ENCODE peak calls at places on chromosomes 7 and 10, in six cellular contexts. One of them, this sample, is unnamed.
A peak's percentile ranks its signal among the peaks of the same experiment; 100 is the strongest.

GRCh38 chr7:37332218-37333016 is 116.2 kb downstream of the ELMO1 start:
- DNase-seq in K562: no peak
- DNase-seq in SK-N-SH: peak; percentile 48
- DNase-seq in HepG2: no peak
- DNase-seq in GM12878: no peak
- DNase-seq in H1: no peak
- DNase-seq in this sample: no peak

GRCh38 chr7:131605280-131605878 is 49.0 kb upstream of the PODXL start:
- DNase-seq in H1: peak; percentile 75
- DNase-seq in GM12878: no peak
- DNase-seq in HepG2: no peak
- DNase-seq in K562: no peak
- DNase-seq in SK-N-SH: no peak
- DNase-seq in this sample: no peak

GRCh38 chr7:9890092-9890491 is 1083.6 kb upstream of the PHF14 start:
- DNase-seq in GM12878: no peak
- DNase-seq in HepG2: no peak
- DNase-seq in H1: peak; percentile 53
- DNase-seq in K562: no peak
- DNase-seq in SK-N-SH: no peak
- DNase-seq in this sample: peak; percentile 0

GRCh38 chr7:117148971-117149370 is 173.9 kb downstream of the WNT2 start:
- DNase-seq in GM12878: no peak
- DNase-seq in SK-N-SH: no peak
- DNase-seq in H1: no peak
- DNase-seq in HepG2: no peak
- DNase-seq in K562: no peak
- DNase-seq in this sample: no peak

GRCh38 chr10:74982634-74982982 is 128.8 kb upstream of the SAMD8 start:
- DNase-seq in HepG2: no peak
- DNase-seq in K562: no peak
- DNase-seq in H1: no peak
- DNase-seq in GM12878: peak; percentile 36
- DNase-seq in SK-N-SH: no peak
- DNase-seq in this sample: no peak

GRCh38 chr10:25338271-25338670 is 163.5 kb downstream of the GPR158 start:
- DNase-seq in H1: no peak
- DNase-seq in K562: no peak
- DNase-seq in HepG2: no peak
- DNase-seq in GM12878: no peak
- DNase-seq in SK-N-SH: no peak
- DNase-seq in this sample: no peak

GRCh38 chr10:23693895-23694294 is 255.0 kb downstream of the OTUD1 start:
- DNase-seq in SK-N-SH: peak; percentile 10
- DNase-seq in K562: no peak
- DNase-seq in GM12878: no peak
- DNase-seq in HepG2: no peak
- DNase-seq in H1: peak; percentile 66
- DNase-seq in this sample: no peak

GRCh38 chr7:152891837-152892236 is 132.3 kb downstream of the ACTR3B start:
- DNase-seq in HepG2: no peak
- DNase-seq in GM12878: no peak
- DNase-seq in H1: no peak
- DNase-seq in SK-N-SH: no peak
- DNase-seq in K562: no peak
- DNase-seq in this sample: no peak

GRCh38 chr7:31408120-31408729 is 67.7 kb upstream of the NEUROD6 start:
- DNase-seq in SK-N-SH: no peak
- DNase-seq in GM12878: no peak
- DNase-seq in HepG2: no peak
- DNase-seq in K562: peak; percentile 6
- DNase-seq in H1: no peak
- DNase-seq in this sample: peak; percentile 84

GRCh38 chr10:11661441-11661840 is 50.0 kb upstream of the USP6NL start:
- DNase-seq in GM12878: no peak
- DNase-seq in H1: no peak
- DNase-seq in HepG2: no peak
- DNase-seq in SK-N-SH: no peak
- DNase-seq in K562: no peak
- DNase-seq in this sample: no peak

GRCh38 chr10:17981766-17982380 is 30.2 kb downstream of the SLC39A12 start:
- DNase-seq in HepG2: no peak
- DNase-seq in GM12878: no peak
- DNase-seq in SK-N-SH: no peak
- DNase-seq in K562: no peak
- DNase-seq in H1: no peak
- DNase-seq in this sample: no peak

GRCh38 chr10:13102002-13102794 is 2.2 kb downstream of the OPTN start:
- DNase-seq in GM12878: no peak
- DNase-seq in HepG2: peak; percentile 51
- DNase-seq in SK-N-SH: no peak
- DNase-seq in H1: no peak
- DNase-seq in K562: no peak
- DNase-seq in this sample: no peak

GRCh38 chr10:93461807-93462178 is 20.3 kb downstream of the MYOF start:
- DNase-seq in H1: no peak
- DNase-seq in GM12878: no peak
- DNase-seq in K562: no peak
- DNase-seq in HepG2: no peak
- DNase-seq in SK-N-SH: no peak
- DNase-seq in this sample: no peak

GRCh38 chr7:47581821-47582747 is at the start of gene TNS3:
- DNase-seq in SK-N-SH: peak; percentile 84
- DNase-seq in K562: no peak
- DNase-seq in H1: peak; percentile 78
- DNase-seq in GM12878: no peak
- DNase-seq in HepG2: no peak
- DNase-seq in this sample: no peak

GRCh38 chr10:126459878-126460481 is 71.7 kb upstream of the ADAM12 start:
- DNase-seq in SK-N-SH: no peak
- DNase-seq in HepG2: peak; percentile 38
- DNase-seq in K562: no peak
- DNase-seq in GM12878: no peak
- DNase-seq in H1: no peak
- DNase-seq in this sample: peak; percentile 96

GRCh38 chr10:51035344-51035743 is 38.9 kb upstream of the PRKG1 start:
- DNase-seq in HepG2: no peak
- DNase-seq in GM12878: no peak
- DNase-seq in H1: no peak
- DNase-seq in SK-N-SH: no peak
- DNase-seq in K562: no peak
- DNase-seq in this sample: no peak

GRCh38 chr10:63240807-63241206 is 107.7 kb downstream of the NRBF2 start:
- DNase-seq in HepG2: no peak
- DNase-seq in K562: no peak
- DNase-seq in GM12878: no peak
- DNase-seq in SK-N-SH: no peak
- DNase-seq in H1: no peak
- DNase-seq in this sample: no peak

GRCh38 chr7:7103343-7104313 is 78.7 kb upstream of the C1GALT1 start:
- DNase-seq in SK-N-SH: peak; percentile 67
- DNase-seq in HepG2: peak; percentile 61
- DNase-seq in K562: peak; percentile 82
- DNase-seq in H1: no peak
- DNase-seq in GM12878: peak; percentile 7
- DNase-seq in this sample: peak; percentile 66

GRCh38 chr10:132678436-132679216 is 107.3 kb downstream of the NKX6-2 start:
- DNase-seq in HepG2: no peak
- DNase-seq in K562: no peak
- DNase-seq in SK-N-SH: no peak
- DNase-seq in H1: no peak
- DNase-seq in GM12878: no peak
- DNase-seq in this sample: no peak

GRCh38 chr10:112363696-112364688 is 9.9 kb upstream of the ACSL5 start:
- DNase-seq in H1: no peak
- DNase-seq in SK-N-SH: no peak
- DNase-seq in HepG2: no peak
- DNase-seq in GM12878: no peak
- DNase-seq in K562: no peak
- DNase-seq in this sample: no peak

GRCh38 chr10:94213980-94214379 is 148.8 kb downstream of the NOC3L start:
- DNase-seq in SK-N-SH: no peak
- DNase-seq in H1: no peak
- DNase-seq in HepG2: no peak
- DNase-seq in GM12878: no peak
- DNase-seq in K562: no peak
- DNase-seq in this sample: no peak

GRCh38 chr7:134450296-134451000 is 8.5 kb downstream of the AKR1B1 start:
- DNase-seq in HepG2: no peak
- DNase-seq in H1: no peak
- DNase-seq in SK-N-SH: no peak
- DNase-seq in GM12878: no peak
- DNase-seq in K562: no peak
- DNase-seq in this sample: no peak

GRCh38 chr10:105138287-105138854 is 497.3 kb downstream of the SORCS3 start:
- DNase-seq in HepG2: no peak
- DNase-seq in SK-N-SH: peak; percentile 7
- DNase-seq in H1: no peak
- DNase-seq in K562: no peak
- DNase-seq in GM12878: no peak
- DNase-seq in this sample: no peak

GRCh38 chr7:123863461-123863860 is 18.5 kb downstream of the HYAL4 start:
- DNase-seq in K562: no peak
- DNase-seq in SK-N-SH: no peak
- DNase-seq in GM12878: no peak
- DNase-seq in H1: no peak
- DNase-seq in HepG2: no peak
- DNase-seq in this sample: no peak

GRCh38 chr10:13338337-13339128 is 9.6 kb downstream of the SEPHS1 start:
- DNase-seq in HepG2: no peak
- DNase-seq in K562: no peak
- DNase-seq in GM12878: no peak
- DNase-seq in SK-N-SH: peak; percentile 32
- DNase-seq in H1: no peak
- DNase-seq in this sample: no peak

GRCh38 chr10:119302172-119302571 is 94.8 kb downstream of the GRK5 start:
- DNase-seq in SK-N-SH: no peak
- DNase-seq in HepG2: no peak
- DNase-seq in H1: no peak
- DNase-seq in K562: no peak
- DNase-seq in GM12878: no peak
- DNase-seq in this sample: no peak

GRCh38 chr10:58291538-58292174 is 22.7 kb downstream of the CISD1 start:
- DNase-seq in K562: peak; percentile 60
- DNase-seq in HepG2: peak; percentile 21
- DNase-seq in SK-N-SH: peak; percentile 56
- DNase-seq in H1: no peak
- DNase-seq in GM12878: no peak
- DNase-seq in this sample: peak; percentile 15

GRCh38 chr7:92612501-92612900 is 22.3 kb upstream of the FAM133B start:
- DNase-seq in H1: no peak
- DNase-seq in SK-N-SH: no peak
- DNase-seq in GM12878: no peak
- DNase-seq in K562: no peak
- DNase-seq in HepG2: no peak
- DNase-seq in this sample: no peak

GRCh38 chr7:144812379-144813283 is 23.2 kb downstream of the TPK1 start:
- DNase-seq in H1: no peak
- DNase-seq in K562: no peak
- DNase-seq in GM12878: no peak
- DNase-seq in SK-N-SH: no peak
- DNase-seq in HepG2: no peak
- DNase-seq in this sample: no peak

GRCh38 chr7:157143788-157144187 is 5.1 kb downstream of the UBE3C start:
- DNase-seq in H1: no peak
- DNase-seq in SK-N-SH: no peak
- DNase-seq in HepG2: no peak
- DNase-seq in GM12878: no peak
- DNase-seq in K562: no peak
- DNase-seq in this sample: no peak

GRCh38 chr10:71725998-71726672 is 6.6 kb upstream of the C10orf105 start:
- DNase-seq in K562: peak; percentile 67
- DNase-seq in H1: no peak
- DNase-seq in HepG2: peak; percentile 46
- DNase-seq in SK-N-SH: peak; percentile 86
- DNase-seq in GM12878: no peak
- DNase-seq in this sample: peak; percentile 55

DNA sequence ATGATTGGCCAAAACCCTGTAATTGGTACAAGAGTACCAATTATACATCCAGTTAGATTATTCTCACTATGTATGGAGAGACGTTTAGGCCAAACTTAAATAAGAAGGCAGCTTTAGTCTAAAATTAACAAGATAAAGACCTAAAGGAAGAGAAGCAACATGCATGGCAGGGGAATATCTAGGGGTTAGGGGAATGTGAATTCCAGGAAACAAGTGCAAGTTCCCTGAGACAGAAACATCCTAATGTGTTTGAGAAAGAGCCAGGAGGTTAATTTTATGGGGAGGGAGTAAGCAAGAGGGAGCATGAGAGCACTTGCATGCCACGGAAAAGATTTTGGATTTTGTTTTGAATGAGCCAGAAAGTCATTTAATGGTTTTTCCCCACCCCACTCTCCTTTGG is 39.6 kb upstream of the CCDC6 start:
- DNase-seq in K562: no peak
- DNase-seq in GM12878: no peak
- DNase-seq in H1: no peak
- DNase-seq in SK-N-SH: no peak
- DNase-seq in HepG2: no peak
- DNase-seq in this sample: no peak
- TF ChIP-seq CHD2 in K562: no peak
- TF ChIP-seq CHD2 in GM12878: no peak
- TF ChIP-seq CHD2 in H1: no peak
- TF ChIP-seq CHD2 in SK-N-SH: no peak
- TF ChIP-seq CHD2 in HepG2: no peak
- TF ChIP-seq CHD2 in this sample: no peak

GRCh38 chr10:122777515-122778059 is 68.1 kb downstream of the CUZD1 start:
- DNase-seq in GM12878: no peak
- DNase-seq in HepG2: no peak
- DNase-seq in K562: no peak
- DNase-seq in SK-N-SH: no peak
- DNase-seq in H1: no peak
- DNase-seq in this sample: no peak
- TF ChIP-seq CHD2 in GM12878: no peak
- TF ChIP-seq CHD2 in HepG2: no peak
- TF ChIP-seq CHD2 in K562: no peak
- TF ChIP-seq CHD2 in SK-N-SH: no peak
- TF ChIP-seq CHD2 in H1: no peak
- TF ChIP-seq CHD2 in this sample: no peak

DNA sequence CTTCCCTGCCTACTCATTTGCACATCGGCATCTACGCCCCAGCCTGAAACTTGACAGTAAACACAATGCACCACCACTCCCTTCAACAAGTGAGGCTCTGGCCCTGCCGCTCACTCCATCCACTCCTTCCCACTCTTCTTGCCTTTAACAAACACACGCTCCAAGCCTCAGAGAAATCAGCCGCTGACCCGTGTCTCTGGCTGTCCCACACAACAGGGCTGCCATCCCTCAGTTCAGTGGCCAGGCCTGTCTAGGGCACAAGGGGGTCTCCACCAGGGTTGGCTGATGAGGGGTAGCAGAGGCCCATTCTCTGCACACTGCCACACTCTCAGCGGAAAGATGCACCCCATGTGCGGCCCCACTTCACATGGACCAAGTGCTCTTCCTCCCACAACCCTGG is 54.5 kb downstream of the CTBP2 start:
- DNase-seq in K562: no peak
- DNase-seq in GM12878: no peak
- DNase-seq in H1: no peak
- DNase-seq in HepG2: no peak
- DNase-seq in SK-N-SH: no peak
- DNase-seq in this sample: no peak
- TF ChIP-seq CHD2 in K562: no peak
- TF ChIP-seq CHD2 in GM12878: no peak
- TF ChIP-seq CHD2 in H1: no peak
- TF ChIP-seq CHD2 in HepG2: no peak
- TF ChIP-seq CHD2 in SK-N-SH: no peak
- TF ChIP-seq CHD2 in this sample: no peak

GRCh38 chr7:104661575-104661974 is 333.2 kb downstream of the LHFPL3 start:
- DNase-seq in K562: no peak
- DNase-seq in H1: no peak
- DNase-seq in GM12878: no peak
- DNase-seq in HepG2: no peak
- DNase-seq in SK-N-SH: no peak
- DNase-seq in this sample: no peak
- TF ChIP-seq CHD2 in K562: no peak
- TF ChIP-seq CHD2 in H1: no peak
- TF ChIP-seq CHD2 in GM12878: no peak
- TF ChIP-seq CHD2 in HepG2: no peak
- TF ChIP-seq CHD2 in SK-N-SH: no peak
- TF ChIP-seq CHD2 in this sample: no peak